ENCODE peak calls at places on chromosome 17, in five cellular contexts. J is HCT116, W is GM12878, V is K562, X is H1. L is an unnamed sample.

GRCh38 chr17:46950997-46951621 is 27.9 kb downstream of the RPRML start:
- DNase-seq in J (no peak), W (no peak), V (no peak), X (no peak), L (no peak)

GRCh38 chr17:35094902-35095301 is 24.8 kb downstream of the RAD51D start:
- DNase-seq in J (peak), W (no peak), V (no peak), X (no peak), L (no peak)

GRCh38 chr17:77129568-77130301 is 11.0 kb upstream of the SEC14L1 start:
- DNase-seq in J (no peak), W (no peak), V (no peak), X (no peak), L (no peak)

GRCh38 chr17:9360610-9361571 is 214.7 kb downstream of the STX8 start:
- DNase-seq in J (no peak), W (no peak), V (no peak), X (no peak), L (no peak)

GRCh38 chr17:80938556-80938955 is 53.1 kb upstream of the CHMP6 start:
- DNase-seq in J (no peak), W (no peak), V (no peak), X (no peak), L (no peak)

GRCh38 chr17:64547354-64547753 is 40.6 kb downstream of the CEP95 start:
- DNase-seq in J (no peak), W (no peak), V (peak), X (no peak), L (no peak)

GRCh38 chr17:75869282-75870141 is 8.9 kb downstream of the TRIM47 start:
- DNase-seq in J (no peak), W (no peak), V (no peak), X (no peak), L (no peak)

GRCh38 chr17:33464669-33465275 is 171.7 kb upstream of the ASIC2 start:
- DNase-seq in J (no peak), W (no peak), V (peak), X (no peak), L (peak)

GRCh38 chr17:43380307-43380706 is 18.5 kb upstream of the ARL4D start:
- DNase-seq in J (no peak), W (no peak), V (no peak), X (no peak), L (no peak)

GRCh38 chr17:27526603-27527002 is 70.4 kb downstream of the KSR1 start:
- DNase-seq in J (no peak), W (no peak), V (peak), X (no peak), L (no peak)

GRCh38 chr17:67514998-67515397 is 137.9 kb downstream of the PITPNC1 start:
- DNase-seq in J (no peak), W (no peak), V (no peak), X (no peak), L (no peak)

GRCh38 chr17:74631468-74632195 is 8.1 kb upstream of the CD300E start:
- DNase-seq in J (no peak), W (peak), V (no peak), X (no peak), L (no peak)

GRCh38 chr17:81420769-81421462 is 25.7 kb downstream of the BAHCC1 start:
- DNase-seq in J (no peak), W (no peak), V (no peak), X (no peak), L (no peak)

GRCh38 chr17:74739227-74739831 is 2.3 kb downstream of the RAB37 start:
- DNase-seq in J (no peak), W (no peak), V (no peak), X (no peak), L (no peak)

GRCh38 chr17:38898291-38898679 is 27.1 kb upstream of the LASP1NB start:
- DNase-seq in J (no peak), W (no peak), V (no peak), X (no peak), L (no peak)

GRCh38 chr17:17940451-17940911 is 31.7 kb downstream of the TOM1L2 start:
- DNase-seq in J (no peak), W (no peak), V (no peak), X (no peak), L (no peak)

GRCh38 chr17:7575481-7575883 is 4.0 kb upstream of the CD68 start:
- DNase-seq in J (no peak), W (no peak), V (no peak), X (no peak), L (no peak)
- TF ChIP-seq EZH2 in J (no peak), W (no peak), V (no peak), X (no peak), L (no peak)

GRCh38 chr17:32117399-32117798 is 24.9 kb upstream of the RHOT1 start:
- DNase-seq in J (no peak), W (no peak), V (no peak), X (peak), L (no peak)

GRCh38 chr17:32112416-32112815 is 29.9 kb upstream of the RHOT1 start:
- DNase-seq in J (no peak), W (no peak), V (peak), X (peak), L (no peak)

GRCh38 chr17:32111141-32111771 is 31.0 kb upstream of the RHOT1 start:
- DNase-seq in J (no peak), W (no peak), V (peak), X (peak), L (peak)

GRCh38 chr17:32116937-32117336 is 25.4 kb upstream of the RHOT1 start:
- DNase-seq in J (no peak), W (no peak), V (no peak), X (no peak), L (no peak)

DNA sequence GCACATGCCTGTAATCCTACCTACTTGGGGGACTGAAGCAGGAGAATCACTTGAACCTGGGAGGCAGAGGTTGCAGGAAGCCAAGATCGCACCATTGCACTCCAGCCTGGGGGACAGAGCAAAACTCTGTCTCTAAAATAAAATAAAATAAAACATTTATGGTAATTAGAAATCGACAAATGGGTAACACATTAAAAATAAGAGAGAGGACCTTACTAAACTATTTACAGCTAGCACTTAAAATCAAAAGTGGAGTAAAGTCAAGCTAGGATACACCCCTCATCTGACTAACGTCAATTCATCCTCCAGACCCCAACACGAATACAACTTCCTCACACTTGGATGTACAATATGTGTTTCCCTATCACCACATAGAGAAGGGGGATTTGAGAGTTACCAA is 27.8 kb upstream of the RHOT1 start:
- DNase-seq in J (no peak), W (no peak), V (no peak), X (no peak), L (no peak)
- TF ChIP-seq POLR2AphosphoS5 in J (no peak), W (no peak), V (no peak), X (no peak), L (peak)

GRCh38 chr17:7674934-7675333 is 12.4 kb downstream of the TP53 start:
- DNase-seq in J (no peak), W (no peak), V (no peak), X (no peak), L (no peak)

GRCh38 chr17:7677388-7678067 is 9.8 kb downstream of the TP53 start:
- DNase-seq in J (no peak), W (no peak), V (no peak), X (no peak), L (no peak)

GRCh38 chr17:7673239-7673638 is 14.1 kb downstream of the TP53 start:
- DNase-seq in J (no peak), W (peak), V (peak), X (peak), L (no peak)

GRCh38 chr17:7676533-7676932 is 10.8 kb downstream of the TP53 start:
- DNase-seq in J (no peak), W (no peak), V (no peak), X (no peak), L (no peak)
- H3K9ac ChIP-seq in J (no peak), W (no peak), V (no peak), X (no peak), L (no peak)

DNA sequence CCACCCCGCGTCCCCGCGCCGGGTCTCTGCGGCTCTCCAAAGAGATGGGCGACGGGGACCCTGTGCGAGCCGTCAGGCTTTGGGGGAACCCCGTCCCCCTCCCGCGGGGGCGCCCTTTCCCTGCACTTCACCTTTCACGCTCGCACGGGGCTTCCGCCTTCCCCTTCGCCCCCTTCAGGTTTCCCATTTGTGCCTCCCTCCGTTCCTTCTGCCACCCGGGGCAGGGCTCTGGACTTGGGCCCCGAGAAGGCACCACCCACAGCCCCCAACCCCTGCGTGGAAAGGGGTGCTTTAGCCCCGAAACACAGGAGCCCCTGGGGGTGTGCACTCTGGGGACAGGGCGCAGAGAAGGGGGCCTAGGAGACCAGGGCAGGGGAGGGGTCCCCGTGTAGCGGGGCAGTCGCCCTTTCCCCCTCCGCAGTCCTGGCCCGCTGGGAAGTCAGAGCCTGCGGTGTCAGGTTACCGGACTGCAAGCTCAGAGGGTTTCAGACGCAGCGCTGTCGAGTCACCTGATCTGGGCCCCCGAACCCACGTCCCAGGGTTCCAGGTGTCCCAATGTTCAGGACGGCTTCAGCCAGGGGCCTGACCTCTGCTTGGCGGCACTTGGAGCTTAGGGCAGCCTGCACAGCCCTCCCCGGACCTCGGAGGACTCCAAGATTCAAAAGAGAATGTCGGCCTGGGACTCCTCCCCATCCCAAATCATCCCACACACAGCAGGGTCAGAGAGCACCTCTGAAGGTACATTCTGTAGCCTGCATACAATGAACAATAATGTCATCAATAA is 6.7 kb upstream of the CCDC92B start:
- DNase-seq in J (no peak), W (no peak), V (no peak), X (peak), L (no peak)
- TF ChIP-seq EZH2 in J (no peak), W (no peak), V (no peak), X (no peak), L (no peak)

L was measured in SK-N-MC.